ENCODE peak calls at places on chromosomes 4 and X, in eight cellular contexts. X, O, D, T, C, I, V and L are unnamed samples.

GRCh38 chr4:55781809-55782208 is 37.8 kb upstream of the EXOC1L start:
- DNase-seq in X (no peak), O (no peak), D (no peak), T (no peak), C (no peak), I (no peak), V (peak; percentile 5), L (peak; percentile 13)

GRCh38 chr4:158782539-158783360 is 13.9 kb downstream of the FNIP2 start:
- DNase-seq in X (peak; percentile 83), O (no peak), D (no peak), T (no peak), C (peak; percentile 56), I (no peak), V (no peak), L (peak; percentile 58)

GRCh38 chrX:65685112-65685511 is 17.7 kb downstream of the MSN start:
- DNase-seq in X (no peak), O (no peak), D (no peak), T (no peak), C (no peak), I (no peak), V (no peak), L (no peak)

GRCh38 chr4:40536032-40536431 is 93.6 kb downstream of the RBM47 start:
- DNase-seq in X (no peak), O (no peak), D (no peak), T (no peak), C (no peak), I (no peak), V (no peak), L (no peak)

GRCh38 chr4:40251366-40251765 is 54.5 kb downstream of the RHOH start:
- DNase-seq in X (no peak), O (no peak), D (no peak), T (no peak), C (no peak), I (no peak), V (peak; percentile 81), L (no peak)

GRCh38 chr4:169724251-169724650 is 33.5 kb downstream of the HPF1 start:
- DNase-seq in X (peak; percentile 61), O (no peak), D (no peak), T (no peak), C (peak; percentile 82), I (no peak), V (peak; percentile 52), L (peak; percentile 79)

GRCh38 chrX:58025979-58026378 is 115.7 kb upstream of the ZXDA start:
- DNase-seq in X (peak; percentile 23), O (no peak), D (no peak), T (no peak), C (peak; percentile 23), I (no peak), V (peak; percentile 40), L (peak; percentile 27)

GRCh38 chrX:69024931-69025330 is 140.3 kb downstream of the PJA1 start:
- DNase-seq in X (peak; percentile 49), O (no peak), D (no peak), T (no peak), C (peak; percentile 58), I (peak; percentile 50), V (peak; percentile 61), L (peak; percentile 78)

GRCh38 chr4:109113511-109113910 is 188.9 kb downstream of the COL25A1 start:
- DNase-seq in X (no peak), O (no peak), D (peak; percentile 30), T (no peak), C (peak; percentile 35), I (no peak), V (peak; percentile 42), L (no peak)

GRCh38 chr4:144174401-144175067 is 34.0 kb upstream of the GYPA start:
- DNase-seq in X (peak; percentile 62), O (no peak), D (peak; percentile 32), T (peak; percentile 52), C (peak; percentile 60), I (no peak), V (peak; percentile 69), L (peak; percentile 84)

GRCh38 chrX:48493890-48494364 is 14.9 kb upstream of the PORCN start:
- DNase-seq in X (peak; percentile 77), O (no peak), D (no peak), T (peak; percentile 43), C (no peak), I (no peak), V (peak; percentile 58), L (peak; percentile 55)

GRCh38 chr4:162770761-162771490 is 395.8 kb downstream of the NAF1 start:
- DNase-seq in X (peak; percentile 10), O (no peak), D (no peak), T (no peak), C (no peak), I (no peak), V (no peak), L (no peak)

GRCh38 chrX:10282490-10282889 is 125.7 kb downstream of the CLCN4 start:
- DNase-seq in X (peak; percentile 10), O (no peak), D (no peak), T (no peak), C (no peak), I (no peak), V (no peak), L (no peak)

GRCh38 chrX:70254063-70254400 is 6.0 kb downstream of the P2RY4 start:
- DNase-seq in X (peak; percentile 40), O (no peak), D (no peak), T (no peak), C (no peak), I (no peak), V (no peak), L (no peak)

GRCh38 chrX:70254909-70255308 is 5.1 kb downstream of the P2RY4 start:
- DNase-seq in X (no peak), O (no peak), D (no peak), T (no peak), C (no peak), I (no peak), V (no peak), L (no peak)

GRCh38 chrX:70257599-70258288 is 2.3 kb downstream of the P2RY4 start:
- DNase-seq in X (no peak), O (no peak), D (no peak), T (no peak), C (no peak), I (no peak), V (no peak), L (no peak)

GRCh38 chrX:70253377-70254062 is 6.5 kb downstream of the P2RY4 start:
- DNase-seq in X (peak; percentile 22), O (no peak), D (no peak), T (no peak), C (no peak), I (no peak), V (peak; percentile 33), L (no peak)

DNA sequence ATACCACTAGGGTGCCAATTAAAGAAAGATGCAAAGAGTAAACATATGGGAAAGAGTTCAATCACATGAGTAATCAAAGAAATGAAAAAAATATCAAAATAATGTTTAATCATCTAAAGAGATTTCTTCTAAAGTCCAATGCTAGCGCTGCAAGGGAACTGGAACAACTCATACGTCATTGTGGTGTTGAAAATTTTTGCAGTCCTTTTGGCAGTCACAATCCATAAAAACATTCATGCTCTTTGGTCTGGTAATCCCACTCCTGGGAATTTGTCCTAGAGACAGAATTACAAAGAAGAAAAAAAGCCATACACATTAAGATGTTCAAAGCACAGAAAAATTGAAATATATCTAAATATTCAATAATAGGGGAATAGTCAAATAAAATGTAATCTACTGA is 4.6 kb downstream of the P2RY4 start:
- DNase-seq in X (no peak), O (no peak), D (no peak), T (no peak), C (no peak), I (no peak), V (peak; percentile 41), L (no peak)
- H3K4me3 ChIP-seq in X (no peak overlapping the region), O (no peak overlapping the region), D (no peak overlapping the region), T (no peak overlapping the region), C (no peak overlapping the region), I (no peak overlapping the region), V (no peak overlapping the region), L (no peak overlapping the region)

GRCh38 chr4:8472689-8473197 is 32.2 kb downstream of the TRMT44 start:
- DNase-seq in X (peak; percentile 23), O (no peak), D (peak; percentile 56), T (peak; percentile 12), C (peak; percentile 96), I (no peak), V (peak; percentile 94), L (peak; percentile 98)

GRCh38 chr4:8473920-8474590 is 33.5 kb downstream of the TRMT44 start:
- DNase-seq in X (no peak), O (no peak), D (no peak), T (no peak), C (no peak), I (no peak), V (no peak), L (no peak)

GRCh38 chr4:8474856-8475255 is 34.3 kb downstream of the TRMT44 start:
- DNase-seq in X (no peak), O (no peak), D (no peak), T (no peak), C (no peak), I (no peak), V (no peak), L (no peak)

GRCh38 chr4:8472166-8472688 is 31.6 kb downstream of the TRMT44 start:
- DNase-seq in X (no peak), O (no peak), D (no peak), T (no peak), C (no peak), I (no peak), V (no peak), L (no peak)

GRCh38 chr4:8473198-8473919 is 32.8 kb downstream of the TRMT44 start:
- DNase-seq in X (no peak), O (no peak), D (no peak), T (no peak), C (peak; percentile 8), I (no peak), V (no peak), L (peak; percentile 46)
- H3K4me3 ChIP-seq in X (no peak overlapping the region), O (no peak overlapping the region), D (no peak overlapping the region), T (no peak overlapping the region), C (no peak overlapping the region), I (no peak overlapping the region), V (no peak overlapping the region), L (no peak overlapping the region)

GRCh38 chr4:18980516-18981233 is 959.1 kb upstream of the LCORL start:
- DNase-seq in X (peak; percentile 31), O (no peak), D (no peak), T (no peak), C (no peak), I (no peak), V (no peak), L (no peak)
- H3K4me3 ChIP-seq in X (no peak overlapping the region), O (no peak overlapping the region), D (no peak overlapping the region), T (no peak overlapping the region), C (no peak overlapping the region), I (no peak overlapping the region), V (no peak overlapping the region), L (no peak overlapping the region)

DNA sequence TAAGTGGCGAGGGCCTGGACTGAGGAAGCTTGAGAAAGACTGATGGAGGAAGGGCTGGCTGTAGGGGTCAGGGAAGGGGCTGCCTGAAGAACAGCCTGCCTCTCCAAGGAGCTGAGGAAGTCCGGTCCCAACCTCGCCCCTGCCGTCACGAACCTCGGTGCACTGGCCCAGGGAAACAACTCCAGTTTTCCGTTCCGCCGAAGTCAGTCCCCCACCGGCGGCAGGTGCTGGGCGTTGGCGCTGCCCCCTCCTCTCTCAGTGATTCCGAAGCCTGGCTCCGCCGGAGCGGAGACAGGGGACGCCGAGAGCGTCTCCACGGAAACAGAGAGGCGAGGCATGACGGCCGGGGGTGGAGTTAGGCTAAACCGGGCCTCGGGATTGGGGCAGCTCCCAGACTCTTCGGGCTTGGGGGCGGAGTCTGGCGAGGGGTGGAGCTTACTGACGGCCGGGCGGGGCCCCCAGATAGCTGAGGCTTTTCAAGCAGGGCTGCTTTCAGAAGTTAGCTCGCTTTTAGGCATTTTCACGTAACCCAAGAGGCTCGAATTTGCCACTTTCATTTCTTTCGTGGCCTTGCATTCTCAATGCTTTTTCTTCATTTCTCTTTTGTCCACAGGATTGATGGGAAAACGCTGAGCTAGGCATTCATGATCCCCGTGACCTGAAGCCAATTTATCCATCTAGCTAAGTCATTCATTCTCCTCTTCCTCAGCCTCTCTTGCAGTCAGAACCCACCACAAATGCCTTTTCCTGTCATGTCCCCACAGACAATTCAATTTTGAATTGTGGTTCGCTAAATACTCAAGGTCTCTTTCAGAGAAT is at the start of gene TTC29:
- DNase-seq in X (peak; percentile 96), O (peak; percentile 76), D (peak; percentile 45), T (peak; percentile 91), C (peak; percentile 80), I (peak; percentile 91), V (peak; percentile 76), L (peak; percentile 69)
- H3K4me3 ChIP-seq in X (peak within 1 kb of the TSS; percentile 23), O (peak within 1 kb of the TSS; percentile 70), D (peak within 1 kb of the TSS; percentile 47), T (peak within 1 kb of the TSS; percentile 39), C (peak within 1 kb of the TSS; percentile 71), I (peak within 1 kb of the TSS; percentile 37), V (peak within 1 kb of the TSS; percentile 54), L (peak within 1 kb of the TSS; percentile 72)